ENCODE peak calls at places on chromosomes 3 and 15, in eight cellular contexts. One of them, this sample, is unnamed.

GRCh38 chr3:66476852-66477381 is 23.9 kb downstream of the LRIG1 start:
- DNase-seq in sigmoid colon: peak; percentile 85
- DNase-seq in transverse colon: peak; percentile 41
- DNase-seq in heart left ventricle: no peak
- DNase-seq in lower leg skin: no peak
- DNase-seq in adrenal gland: no peak
- DNase-seq in suprapubic skin: no peak
- DNase-seq in erythroblast: no peak
- DNase-seq in this sample: no peak

GRCh38 chr15:59062985-59063384 is 42.0 kb upstream of the CCNB2 start:
- DNase-seq in suprapubic skin: no peak
- DNase-seq in transverse colon: no peak
- DNase-seq in adrenal gland: no peak
- DNase-seq in sigmoid colon: no peak
- DNase-seq in lower leg skin: no peak
- DNase-seq in erythroblast: peak; percentile 68
- DNase-seq in heart left ventricle: no peak
- DNase-seq in this sample: no peak

GRCh38 chr3:15319575-15319974 is 12.8 kb downstream of the SH3BP5 start:
- DNase-seq in sigmoid colon: peak; percentile 88
- DNase-seq in lower leg skin: no peak
- DNase-seq in heart left ventricle: no peak
- DNase-seq in erythroblast: no peak
- DNase-seq in suprapubic skin: peak; percentile 76
- DNase-seq in transverse colon: no peak
- DNase-seq in adrenal gland: peak; percentile 82
- DNase-seq in this sample: peak; percentile 73

GRCh38 chr3:38245930-38246329 is 19.7 kb upstream of the SLC22A13 start:
- DNase-seq in sigmoid colon: no peak
- DNase-seq in erythroblast: no peak
- DNase-seq in suprapubic skin: no peak
- DNase-seq in transverse colon: no peak
- DNase-seq in lower leg skin: no peak
- DNase-seq in heart left ventricle: no peak
- DNase-seq in adrenal gland: no peak
- DNase-seq in this sample: no peak

GRCh38 chr3:100402150-100402706 is 889 bp downstream of the LNP1 start:
- DNase-seq in transverse colon: no peak
- DNase-seq in heart left ventricle: no peak
- DNase-seq in sigmoid colon: no peak
- DNase-seq in erythroblast: peak; percentile 47
- DNase-seq in lower leg skin: no peak
- DNase-seq in suprapubic skin: no peak
- DNase-seq in adrenal gland: no peak
- DNase-seq in this sample: no peak

GRCh38 chr3:39733804-39734203 is 75.6 kb upstream of the MYRIP start:
- DNase-seq in sigmoid colon: no peak
- DNase-seq in erythroblast: no peak
- DNase-seq in adrenal gland: no peak
- DNase-seq in heart left ventricle: no peak
- DNase-seq in lower leg skin: no peak
- DNase-seq in transverse colon: no peak
- DNase-seq in suprapubic skin: no peak
- DNase-seq in this sample: no peak

GRCh38 chr3:113129168-113129567 is 82.2 kb upstream of the BOC start:
- DNase-seq in suprapubic skin: no peak
- DNase-seq in adrenal gland: no peak
- DNase-seq in transverse colon: no peak
- DNase-seq in sigmoid colon: no peak
- DNase-seq in lower leg skin: no peak
- DNase-seq in heart left ventricle: no peak
- DNase-seq in erythroblast: no peak
- DNase-seq in this sample: no peak

GRCh38 chr3:127665586-127665985 is 7.2 kb upstream of the ABTB1 start:
- DNase-seq in adrenal gland: no peak
- DNase-seq in erythroblast: no peak
- DNase-seq in heart left ventricle: no peak
- DNase-seq in transverse colon: no peak
- DNase-seq in suprapubic skin: no peak
- DNase-seq in lower leg skin: peak; percentile 32
- DNase-seq in sigmoid colon: no peak
- DNase-seq in this sample: no peak

GRCh38 chr3:64074091-64074490 is 50.8 kb upstream of the PSMD6 start:
- DNase-seq in adrenal gland: no peak
- DNase-seq in sigmoid colon: no peak
- DNase-seq in lower leg skin: no peak
- DNase-seq in erythroblast: no peak
- DNase-seq in suprapubic skin: no peak
- DNase-seq in heart left ventricle: no peak
- DNase-seq in transverse colon: no peak
- DNase-seq in this sample: no peak

GRCh38 chr15:71517751-71518150 is 292.6 kb upstream of the NR2E3 start:
- DNase-seq in lower leg skin: no peak
- DNase-seq in sigmoid colon: no peak
- DNase-seq in heart left ventricle: no peak
- DNase-seq in adrenal gland: no peak
- DNase-seq in erythroblast: no peak
- DNase-seq in suprapubic skin: no peak
- DNase-seq in transverse colon: no peak
- DNase-seq in this sample: no peak

GRCh38 chr3:15812183-15812582 is 14.4 kb upstream of the ANKRD28 start:
- DNase-seq in sigmoid colon: no peak
- DNase-seq in lower leg skin: no peak
- DNase-seq in erythroblast: peak; percentile 44
- DNase-seq in transverse colon: no peak
- DNase-seq in heart left ventricle: no peak
- DNase-seq in adrenal gland: no peak
- DNase-seq in suprapubic skin: no peak
- DNase-seq in this sample: no peak

GRCh38 chr3:71453319-71453718 is 130.2 kb downstream of the FOXP1 start:
- DNase-seq in transverse colon: no peak
- DNase-seq in erythroblast: no peak
- DNase-seq in lower leg skin: no peak
- DNase-seq in heart left ventricle: no peak
- DNase-seq in suprapubic skin: no peak
- DNase-seq in sigmoid colon: no peak
- DNase-seq in adrenal gland: no peak
- DNase-seq in this sample: no peak

GRCh38 chr3:197137741-197138140 is 108.1 kb upstream of the MELTF start:
- DNase-seq in lower leg skin: no peak
- DNase-seq in sigmoid colon: no peak
- DNase-seq in heart left ventricle: peak; percentile 65
- DNase-seq in transverse colon: no peak
- DNase-seq in suprapubic skin: no peak
- DNase-seq in erythroblast: peak; percentile 64
- DNase-seq in adrenal gland: peak; percentile 31
- DNase-seq in this sample: no peak

GRCh38 chr3:138653567-138653966 is 45.0 kb downstream of the FAIM start:
- DNase-seq in adrenal gland: no peak
- DNase-seq in heart left ventricle: no peak
- DNase-seq in transverse colon: no peak
- DNase-seq in sigmoid colon: no peak
- DNase-seq in lower leg skin: no peak
- DNase-seq in erythroblast: peak; percentile 44
- DNase-seq in suprapubic skin: no peak
- DNase-seq in this sample: no peak

GRCh38 chr15:90043611-90044010 is 42.5 kb downstream of the ZNF710 start:
- DNase-seq in sigmoid colon: no peak
- DNase-seq in heart left ventricle: no peak
- DNase-seq in transverse colon: no peak
- DNase-seq in suprapubic skin: no peak
- DNase-seq in erythroblast: no peak
- DNase-seq in adrenal gland: no peak
- DNase-seq in lower leg skin: no peak
- DNase-seq in this sample: no peak

GRCh38 chr3:61537366-61537765 is 24.0 kb upstream of the PTPRG start:
- DNase-seq in adrenal gland: no peak
- DNase-seq in sigmoid colon: no peak
- DNase-seq in heart left ventricle: no peak
- DNase-seq in lower leg skin: no peak
- DNase-seq in transverse colon: no peak
- DNase-seq in suprapubic skin: no peak
- DNase-seq in erythroblast: no peak
- DNase-seq in this sample: no peak

GRCh38 chr15:64653757-64654156 is 121.6 kb downstream of the RBPMS2 start:
- DNase-seq in heart left ventricle: no peak
- DNase-seq in erythroblast: peak; percentile 35
- DNase-seq in lower leg skin: no peak
- DNase-seq in sigmoid colon: no peak
- DNase-seq in suprapubic skin: no peak
- DNase-seq in transverse colon: no peak
- DNase-seq in adrenal gland: no peak
- DNase-seq in this sample: no peak

GRCh38 chr15:99282129-99282528 is 30.8 kb downstream of the LRRC28 start:
- DNase-seq in heart left ventricle: no peak
- DNase-seq in erythroblast: no peak
- DNase-seq in transverse colon: no peak
- DNase-seq in sigmoid colon: no peak
- DNase-seq in suprapubic skin: no peak
- DNase-seq in adrenal gland: no peak
- DNase-seq in lower leg skin: no peak
- DNase-seq in this sample: no peak

GRCh38 chr3:42772670-42773408 is at the start of gene CCDC13:
- DNase-seq in transverse colon: peak; percentile 93
- DNase-seq in suprapubic skin: peak; percentile 97
- DNase-seq in sigmoid colon: peak; percentile 97
- DNase-seq in adrenal gland: peak; percentile 94
- DNase-seq in heart left ventricle: peak; percentile 97
- DNase-seq in erythroblast: peak; percentile 95
- DNase-seq in lower leg skin: peak; percentile 99
- DNase-seq in this sample: peak; percentile 94
- TF ChIP-seq POLR2A in transverse colon: peak; percentile 33
- TF ChIP-seq POLR2A in suprapubic skin: no peak
- TF ChIP-seq POLR2A in sigmoid colon: no peak
- TF ChIP-seq POLR2A in adrenal gland: no peak
- TF ChIP-seq POLR2A in heart left ventricle: no peak
- TF ChIP-seq POLR2A in erythroblast: peak; percentile 72
- TF ChIP-seq POLR2A in lower leg skin: no peak
- TF ChIP-seq POLR2A in this sample: no peak

GRCh38 chr3:141311170-141311495 is 57.2 kb upstream of the ZBTB38 start:
- DNase-seq in lower leg skin: no peak
- DNase-seq in adrenal gland: no peak
- DNase-seq in heart left ventricle: no peak
- DNase-seq in suprapubic skin: no peak
- DNase-seq in sigmoid colon: no peak
- DNase-seq in erythroblast: no peak
- DNase-seq in transverse colon: no peak
- DNase-seq in this sample: no peak

GRCh38 chr3:141312359-141313090 is 55.8 kb upstream of the ZBTB38 start:
- DNase-seq in heart left ventricle: no peak
- DNase-seq in lower leg skin: no peak
- DNase-seq in transverse colon: no peak
- DNase-seq in adrenal gland: no peak
- DNase-seq in sigmoid colon: no peak
- DNase-seq in suprapubic skin: no peak
- DNase-seq in erythroblast: peak; percentile 77
- DNase-seq in this sample: no peak

GRCh38 chr3:141313091-141313683 is 55.1 kb upstream of the ZBTB38 start:
- DNase-seq in sigmoid colon: no peak
- DNase-seq in adrenal gland: no peak
- DNase-seq in heart left ventricle: no peak
- DNase-seq in suprapubic skin: no peak
- DNase-seq in erythroblast: no peak
- DNase-seq in transverse colon: no peak
- DNase-seq in lower leg skin: no peak
- DNase-seq in this sample: no peak

GRCh38 chr3:141308588-141309218 is 59.6 kb upstream of the ZBTB38 start:
- DNase-seq in lower leg skin: no peak
- DNase-seq in suprapubic skin: no peak
- DNase-seq in adrenal gland: peak; percentile 59
- DNase-seq in sigmoid colon: no peak
- DNase-seq in heart left ventricle: no peak
- DNase-seq in erythroblast: peak; percentile 14
- DNase-seq in transverse colon: peak; percentile 39
- DNase-seq in this sample: peak; percentile 44

DNA sequence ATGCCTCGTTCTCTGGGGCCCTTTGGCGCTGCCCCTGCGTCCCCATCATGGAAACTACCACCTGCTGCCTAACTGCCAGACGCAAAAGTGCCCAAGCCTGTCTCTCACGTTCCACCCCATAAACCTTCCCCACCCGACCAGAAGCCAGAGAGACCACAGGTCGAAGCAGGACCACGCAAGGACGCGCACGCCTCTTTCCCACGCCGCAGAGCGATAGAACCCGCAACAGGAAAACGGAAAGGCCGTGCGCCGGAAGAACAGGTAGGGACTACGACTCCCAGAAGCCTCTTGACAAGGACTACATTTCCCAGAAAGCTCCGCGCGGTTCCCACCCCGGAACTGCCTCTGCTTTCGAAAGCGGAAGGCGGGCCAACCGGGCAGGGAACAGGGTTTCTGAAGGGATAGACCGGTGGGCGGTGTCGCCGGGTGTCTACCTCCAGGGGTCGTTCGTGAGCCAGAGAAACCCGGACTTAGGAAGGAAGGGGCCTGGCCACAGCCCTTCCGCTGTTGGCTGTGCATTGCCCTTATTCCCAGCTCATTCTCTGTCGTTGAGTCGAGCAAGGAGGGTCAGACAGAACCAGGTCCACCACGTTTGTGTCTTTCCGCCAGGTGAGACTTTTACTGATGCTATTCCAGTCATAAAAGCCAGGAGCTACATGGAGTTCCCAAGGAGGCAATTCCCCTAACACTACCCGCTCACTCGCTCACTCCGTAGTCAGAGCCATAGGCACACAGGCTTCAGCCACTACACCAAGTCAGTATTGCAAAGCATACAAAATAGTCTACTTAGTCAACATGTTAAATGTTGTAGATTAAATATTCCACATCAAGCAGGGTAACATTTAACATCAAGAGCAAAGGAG is 56.6 kb upstream of the ZBTB38 start:
- DNase-seq in heart left ventricle: peak; percentile 99
- DNase-seq in adrenal gland: peak; percentile 99
- DNase-seq in transverse colon: peak; percentile 100
- DNase-seq in sigmoid colon: peak; percentile 99
- DNase-seq in erythroblast: peak; percentile 99
- DNase-seq in suprapubic skin: peak; percentile 99
- DNase-seq in lower leg skin: peak; percentile 100
- DNase-seq in this sample: peak; percentile 99
- TF ChIP-seq POLR2A in heart left ventricle: no peak
- TF ChIP-seq POLR2A in adrenal gland: peak; percentile 59
- TF ChIP-seq POLR2A in transverse colon: peak; percentile 69
- TF ChIP-seq POLR2A in sigmoid colon: peak; percentile 18
- TF ChIP-seq POLR2A in erythroblast: peak; percentile 96
- TF ChIP-seq POLR2A in suprapubic skin: no peak
- TF ChIP-seq POLR2A in lower leg skin: no peak
- TF ChIP-seq POLR2A in this sample: peak; percentile 35

GRCh38 chr3:50292159-50292923 is at the start of gene IFRD2:
- DNase-seq in adrenal gland: peak; percentile 98
- DNase-seq in heart left ventricle: peak; percentile 99
- DNase-seq in suprapubic skin: peak; percentile 97
- DNase-seq in lower leg skin: peak; percentile 99
- DNase-seq in erythroblast: peak; percentile 99
- DNase-seq in sigmoid colon: peak; percentile 99
- DNase-seq in transverse colon: peak; percentile 97
- DNase-seq in this sample: peak; percentile 96
- TF ChIP-seq POLR2A in adrenal gland: peak; percentile 88
- TF ChIP-seq POLR2A in heart left ventricle: peak; percentile 24
- TF ChIP-seq POLR2A in suprapubic skin: no peak
- TF ChIP-seq POLR2A in lower leg skin: no peak
- TF ChIP-seq POLR2A in erythroblast: peak; percentile 84
- TF ChIP-seq POLR2A in sigmoid colon: no peak
- TF ChIP-seq POLR2A in transverse colon: peak; percentile 75
- TF ChIP-seq POLR2A in this sample: peak; percentile 75

GRCh38 chr15:92883643-92884458 is 16.3 kb upstream of the CHD2 start:
- DNase-seq in lower leg skin: no peak
- DNase-seq in heart left ventricle: no peak
- DNase-seq in suprapubic skin: no peak
- DNase-seq in transverse colon: no peak
- DNase-seq in sigmoid colon: no peak
- DNase-seq in erythroblast: peak; percentile 81
- DNase-seq in adrenal gland: peak; percentile 33
- DNase-seq in this sample: no peak
- TF ChIP-seq POLR2A in lower leg skin: no peak
- TF ChIP-seq POLR2A in heart left ventricle: no peak
- TF ChIP-seq POLR2A in suprapubic skin: no peak
- TF ChIP-seq POLR2A in transverse colon: no peak
- TF ChIP-seq POLR2A in sigmoid colon: no peak
- TF ChIP-seq POLR2A in erythroblast: peak; percentile 70
- TF ChIP-seq POLR2A in adrenal gland: peak; percentile 37
- TF ChIP-seq POLR2A in this sample: no peak